ENCODE peak calls at places on chromosomes 6 and 20, in seven cellular contexts. N is stomach, G is heart right ventricle, R is NCI-H345, O is fibroblast of lung, M is ACHN, V is tibial artery. F is an unnamed sample.

GRCh38 chr6:24614048-24614420 is 32.0 kb downstream of the KIAA0319 start:
- DNase-seq in M (no peak), V (no peak), G (no peak), N (no peak), R (no peak), O (no peak), F (no peak)

GRCh38 chr6:110063864-110064263 is 85.8 kb downstream of the GPR6 start:
- DNase-seq in R (peak), V (no peak), O (no peak), G (no peak), M (no peak), N (no peak), F (no peak)

GRCh38 chr6:37862992-37863391 is 43.5 kb downstream of the ZFAND3 start:
- DNase-seq in N (no peak), G (no peak), O (peak), R (no peak), M (no peak), V (no peak), F (no peak)

GRCh38 chr6:32637883-32638282 is 677 bp downstream of the HLA-DQA1 start:
- DNase-seq in N (no peak), G (no peak), R (no peak), O (no peak), M (no peak), V (no peak), F (no peak)

GRCh38 chr20:62434098-62434497 is 6.8 kb upstream of the RBBP8NL start:
- DNase-seq in V (no peak), O (no peak), M (no peak), G (peak), R (no peak), N (peak), F (no peak)

GRCh38 chr6:42744351-42744890 is 1.5 kb downstream of the TBCC start:
- DNase-seq in V (no peak), O (no peak), G (no peak), R (no peak), N (no peak), M (no peak), F (no peak)

GRCh38 chr6:158560787-158561246 is 926 bp downstream of the TMEM181 start:
- DNase-seq in M (no peak), V (peak), N (peak), O (peak), R (no peak), G (no peak), F (no peak)

GRCh38 chr6:142943746-142944125 is 1.2 kb downstream of the HIVEP2 start:
- DNase-seq in M (peak), O (peak), N (no peak), R (no peak), G (no peak), V (peak), F (no peak)

F was measured in GM12878.